ENCODE peak calls at places on chromosomes 1 and 21, in ten cellular contexts. S, Z, G, Q, M, L, X, C, Y and D are unnamed samples.

GRCh38 chr1:154349121-154349520 is 23.8 kb downstream of the ATP8B2 start:
- DNase-seq in G (no peak), L (peak; percentile 15), Y (no peak), C (no peak), Z (no peak), M (no peak), S (no peak), X (no peak), Q (no peak), D (no peak)

GRCh38 chr1:20078166-20078565 is 8.2 kb downstream of the PLA2G5 start:
- DNase-seq in Z (no peak), M (peak; percentile 45), G (no peak), Q (no peak), X (no peak), L (peak; percentile 88), S (no peak), C (no peak), Y (no peak), D (no peak)

GRCh38 chr1:204441558-204441957 is 29.9 kb upstream of the PPP1R15B start:
- DNase-seq in G (no peak), M (no peak), L (no peak), S (no peak), Y (no peak), C (no peak), Q (no peak), Z (no peak), X (no peak), D (no peak)

GRCh38 chr1:204323887-204324286 is 35.8 kb downstream of the PLEKHA6 start:
- DNase-seq in L (no peak), M (no peak), C (peak; percentile 42), Q (peak; percentile 78), Y (peak; percentile 77), G (peak; percentile 80), X (peak; percentile 20), Z (peak; percentile 26), S (no peak), D (peak; percentile 51)

GRCh38 chr21:24208562-24209260 is 1398.6 kb downstream of the MRPL39 start:
- DNase-seq in L (no peak), Q (no peak), G (no peak), M (no peak), S (no peak), Y (no peak), C (no peak), X (no peak), Z (no peak), D (no peak)

GRCh38 chr1:207031632-207032258 is 811 bp downstream of the C1orf116 start:
- DNase-seq in Y (no peak), X (no peak), L (no peak), S (no peak), Z (no peak), C (no peak), M (no peak), Q (peak; percentile 54), G (no peak), D (no peak)

GRCh38 chr1:47694011-47694890 is 256.4 kb downstream of the FOXD2 start:
- DNase-seq in Z (no peak), M (no peak), L (no peak), Q (no peak), X (no peak), S (no peak), C (no peak), Y (no peak), G (no peak), D (no peak)

GRCh38 chr21:16308269-16308668 is 578.5 kb downstream of the USP25 start:
- DNase-seq in X (no peak), Z (no peak), S (no peak), Q (peak; percentile 81), Y (peak; percentile 81), C (peak; percentile 12), M (no peak), G (peak; percentile 79), L (no peak), D (no peak)

GRCh38 chr1:42833981-42834380 is 12.4 kb upstream of the ZNF691 start:
- DNase-seq in Q (no peak), X (no peak), L (no peak), Z (no peak), S (no peak), Y (no peak), C (no peak), M (no peak), G (no peak), D (no peak)

GRCh38 chr1:12177156-12177998 is 10.6 kb downstream of the TNFRSF1B start:
- DNase-seq in Q (no peak), Y (no peak), X (no peak), G (no peak), M (no peak), Z (peak; percentile 19), L (no peak), C (no peak), S (no peak), D (peak; percentile 56)

GRCh38 chr1:239349699-239350098 is 36.7 kb upstream of the CHRM3 start:
- DNase-seq in L (no peak), Y (no peak), Z (no peak), M (no peak), S (no peak), X (no peak), Q (no peak), C (no peak), G (no peak), D (no peak)

GRCh38 chr1:21308330-21308729 is 18.1 kb upstream of the ECE1 start:
- DNase-seq in G (no peak), Q (no peak), Y (no peak), M (no peak), Z (no peak), C (no peak), L (no peak), S (no peak), X (no peak), D (no peak)

GRCh38 chr1:62077821-62078220 is 116.8 kb upstream of the L1TD1 start:
- DNase-seq in S (no peak), C (no peak), M (no peak), Z (no peak), Y (no peak), Q (no peak), L (no peak), G (no peak), X (no peak), D (no peak)

GRCh38 chr1:148318123-148318899 is 164.8 kb downstream of the PPIAL4G start:
- DNase-seq in X (peak; percentile 22), Q (no peak), L (no peak), C (no peak), S (peak; percentile 39), G (peak; percentile 37), M (peak; percentile 59), Z (peak; percentile 62), Y (peak; percentile 40), D (peak; percentile 82)

GRCh38 chr1:234478152-234478480 is 863 bp downstream of the TARBP1 start:
- DNase-seq in S (peak; percentile 45), G (peak; percentile 40), Y (peak; percentile 47), M (peak; percentile 77), X (peak; percentile 51), L (peak; percentile 57), C (peak; percentile 17), Z (peak; percentile 76), Q (no peak), D (peak; percentile 74)

GRCh38 chr1:244106837-244107491 is 55.9 kb downstream of the ZBTB18 start:
- DNase-seq in Y (no peak), G (peak; percentile 8), C (no peak), S (no peak), Q (no peak), L (no peak), Z (no peak), M (no peak), X (no peak), D (no peak)

GRCh38 chr1:200778766-200779165 is 40.1 kb downstream of the CAMSAP2 start:
- DNase-seq in M (no peak), X (no peak), C (no peak), L (no peak), Z (no peak), Q (no peak), Y (no peak), G (no peak), S (no peak), D (no peak)

GRCh38 chr1:181479137-181479745 is 4.1 kb upstream of the CACNA1E start:
- DNase-seq in X (no peak), Z (no peak), Y (peak; percentile 59), S (no peak), Q (peak; percentile 56), L (peak; percentile 10), M (peak; percentile 72), G (peak; percentile 84), C (peak; percentile 53), D (peak; percentile 19)

GRCh38 chr1:212098340-212098739 is 62.8 kb downstream of the DTL start:
- DNase-seq in Y (no peak), X (no peak), G (no peak), L (peak; percentile 67), Q (no peak), C (no peak), Z (no peak), M (no peak), S (no peak), D (no peak)

GRCh38 chr1:30322859-30323257 is 400.5 kb downstream of the MATN1 start:
- DNase-seq in C (no peak), Y (no peak), M (no peak), L (no peak), G (no peak), Q (no peak), X (no peak), S (no peak), Z (no peak), D (no peak)

GRCh38 chr21:41377715-41378114 is 15.9 kb downstream of the MX2 start:
- DNase-seq in X (no peak), Z (no peak), C (no peak), M (no peak), G (no peak), S (no peak), Q (no peak), L (no peak), Y (no peak), D (no peak)

GRCh38 chr1:9321480-9321849 is 28.8 kb downstream of the SPSB1 start:
- DNase-seq in S (no peak), Z (no peak), Q (peak; percentile 84), X (no peak), L (no peak), G (peak; percentile 80), M (no peak), Y (peak; percentile 94), C (peak; percentile 57), D (no peak)

GRCh38 chr1:3899776-3900149 is 309 bp downstream of the C1orf174 start:
- DNase-seq in M (peak; percentile 75), C (no peak), X (no peak), G (no peak), Z (peak; percentile 30), Q (no peak), S (no peak), Y (no peak), L (no peak), D (peak; percentile 51)

GRCh38 chr1:187027259-187027658 is 198.5 kb downstream of the PLA2G4A start:
- DNase-seq in Q (no peak), M (no peak), G (no peak), C (peak; percentile 52), S (no peak), Y (no peak), L (no peak), Z (no peak), X (no peak), D (no peak)

GRCh38 chr21:35046880-35047229 is 2.2 kb downstream of the RUNX1 start:
- DNase-seq in S (no peak), C (no peak), Y (peak; percentile 76), G (peak; percentile 72), X (no peak), M (no peak), Z (no peak), L (no peak), Q (no peak), D (no peak)

GRCh38 chr1:85623061-85623471 is 42.5 kb downstream of the CCN1 start:
- DNase-seq in Q (peak; percentile 79), Y (peak; percentile 98), X (no peak), Z (no peak), M (no peak), S (no peak), G (peak; percentile 88), C (peak; percentile 85), L (no peak), D (no peak)

GRCh38 chr1:1940123-1940425 is 21.0 kb upstream of the TMEM52 start:
- DNase-seq in X (no peak), Y (no peak), M (no peak), C (no peak), S (no peak), L (no peak), Q (no peak), G (no peak), Z (no peak), D (no peak)

GRCh38 chr1:37793773-37794371 is at the start of gene MANEAL:
- DNase-seq in C (peak; percentile 20), X (no peak), Q (no peak), G (peak; percentile 67), M (peak; percentile 88), Z (peak; percentile 37), L (peak; percentile 51), S (no peak), Y (peak; percentile 61), D (peak; percentile 45)